ENCODE peak calls at places on chromosome 10, in six cellular contexts. R, G, H, E, P and T are unnamed samples.

GRCh38 chr10:3655528-3655927 is 129.5 kb downstream of the KLF6 start:
- DNase-seq in R (no peak), G (no peak), H (no peak), E (no peak), P (no peak), T (no peak)

GRCh38 chr10:108250954-108251620 is 1086.6 kb upstream of the SORCS1 start:
- DNase-seq in R (no peak), G (no peak), H (no peak), E (no peak), P (no peak), T (no peak)

GRCh38 chr10:131277278-131277677 is 34.2 kb downstream of the TCERG1L start:
- DNase-seq in R (no peak), G (no peak), H (no peak), E (no peak), P (no peak), T (no peak)

GRCh38 chr10:4141471-4141870 is 356.5 kb upstream of the KLF6 start:
- DNase-seq in R (no peak), G (peak), H (no peak), E (no peak), P (no peak), T (no peak)

GRCh38 chr10:8874972-8875371 is 820.5 kb downstream of the GATA3 start:
- DNase-seq in R (no peak), G (no peak), H (no peak), E (no peak), P (no peak), T (peak)

GRCh38 chr10:70763567-70763966 is 21.6 kb downstream of the TBATA start:
- DNase-seq in R (no peak), G (no peak), H (no peak), E (peak), P (no peak), T (no peak)

GRCh38 chr10:74827045-74827441 is 643 bp downstream of the KAT6B start:
- DNase-seq in R (no peak), G (no peak), H (no peak), E (no peak), P (no peak), T (no peak)

GRCh38 chr10:2962194-2962593 is 105.2 kb upstream of the PFKP start:
- DNase-seq in R (no peak), G (no peak), H (no peak), E (no peak), P (no peak), T (no peak)

GRCh38 chr10:71255817-71256660 is 43.7 kb downstream of the UNC5B start:
- DNase-seq in R (peak), G (peak), H (peak), E (peak), P (peak), T (peak)

GRCh38 chr10:89837173-89838001 is 136.0 kb downstream of the KIF20B start:
- DNase-seq in R (peak), G (no peak), H (peak), E (no peak), P (peak), T (no peak)

GRCh38 chr10:21662635-21663034 is 128.6 kb downstream of the MLLT10 start:
- DNase-seq in R (no peak), G (no peak), H (no peak), E (no peak), P (no peak), T (no peak)

GRCh38 chr10:70737250-70737649 is 47.9 kb downstream of the TBATA start:
- DNase-seq in R (peak), G (no peak), H (peak), E (no peak), P (no peak), T (no peak)

GRCh38 chr10:83978681-83979383 is 160.5 kb upstream of the GHITM start:
- DNase-seq in R (no peak), G (no peak), H (no peak), E (no peak), P (no peak), T (no peak)

GRCh38 chr10:30098624-30099023 is 39.2 kb upstream of the JCAD start:
- DNase-seq in R (no peak), G (peak), H (no peak), E (no peak), P (no peak), T (no peak)

GRCh38 chr10:123795196-123795780 is 96.3 kb downstream of the CPXM2 start:
- DNase-seq in R (no peak), G (no peak), H (no peak), E (no peak), P (no peak), T (no peak)

GRCh38 chr10:69572159-69573055 is 815 bp downstream of the NEUROG3 start:
- DNase-seq in R (no peak), G (peak), H (no peak), E (no peak), P (no peak), T (peak)

GRCh38 chr10:86956195-86956840 is 1.1 kb downstream of the MMRN2 start:
- DNase-seq in R (peak), G (no peak), H (no peak), E (peak), P (no peak), T (no peak)

GRCh38 chr10:124509836-124510535 is 48.4 kb downstream of the LHPP start:
- DNase-seq in R (no peak), G (no peak), H (no peak), E (peak), P (no peak), T (no peak)

GRCh38 chr10:92291921-92292860 is 1.2 kb downstream of the MARCHF5 start:
- DNase-seq in R (no peak), G (peak), H (peak), E (no peak), P (peak), T (peak)

GRCh38 chr10:102347236-102347828 is 48.2 kb upstream of the NFKB2 start:
- DNase-seq in R (no peak), G (peak), H (peak), E (peak), P (peak), T (peak)

GRCh38 chr10:21515581-21516269 is 9.8 kb downstream of the SKIDA1 start:
- DNase-seq in R (no peak), G (no peak), H (no peak), E (no peak), P (no peak), T (no peak)

GRCh38 chr10:117216028-117216427 is 18.7 kb downstream of the KCNK18 start:
- DNase-seq in R (no peak), G (no peak), H (no peak), E (no peak), P (no peak), T (no peak)
- H3K4me3 ChIP-seq in R (no peak), G (peak), H (no peak), E (no peak), P (no peak), T (no peak)

DNA sequence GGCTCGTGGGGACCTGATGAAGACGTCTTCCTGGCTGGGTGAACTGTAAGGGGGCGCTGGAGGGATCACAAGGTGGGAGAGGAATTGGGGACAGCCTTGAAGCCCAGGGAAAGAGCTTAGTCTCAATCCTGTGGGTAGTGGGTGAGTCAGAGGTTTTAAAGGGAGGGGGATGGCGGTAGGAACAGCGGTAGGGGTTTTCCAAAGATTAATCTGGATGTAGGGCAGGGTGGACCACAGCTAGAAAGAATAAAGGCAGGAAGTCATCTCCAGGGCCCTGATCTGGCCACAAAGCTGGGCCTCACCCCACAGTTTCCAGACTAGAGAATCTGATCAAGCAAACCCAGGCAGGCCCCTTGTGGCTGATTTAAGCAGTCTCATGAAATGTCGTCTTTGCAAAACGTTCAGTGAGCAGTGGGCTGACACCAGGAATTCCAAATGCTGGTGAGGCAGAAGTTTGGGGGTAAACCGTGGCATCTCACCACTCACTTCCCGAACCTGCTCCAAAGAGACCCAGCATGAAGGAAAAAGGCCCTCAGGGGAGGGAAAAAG is 65.3 kb downstream of the CALML3 start:
- DNase-seq in R (no peak), G (peak), H (no peak), E (peak), P (no peak), T (peak)
- H3K4me3 ChIP-seq in R (no peak), G (no peak), H (no peak), E (no peak), P (no peak), T (no peak)

GRCh38 chr10:93992400-93993030 is 1.2 kb upstream of the PLCE1 start:
- DNase-seq in R (no peak), G (peak), H (no peak), E (no peak), P (no peak), T (no peak)
- H3K4me3 ChIP-seq in R (no peak), G (no peak), H (no peak), E (no peak), P (no peak), T (no peak)

DNA sequence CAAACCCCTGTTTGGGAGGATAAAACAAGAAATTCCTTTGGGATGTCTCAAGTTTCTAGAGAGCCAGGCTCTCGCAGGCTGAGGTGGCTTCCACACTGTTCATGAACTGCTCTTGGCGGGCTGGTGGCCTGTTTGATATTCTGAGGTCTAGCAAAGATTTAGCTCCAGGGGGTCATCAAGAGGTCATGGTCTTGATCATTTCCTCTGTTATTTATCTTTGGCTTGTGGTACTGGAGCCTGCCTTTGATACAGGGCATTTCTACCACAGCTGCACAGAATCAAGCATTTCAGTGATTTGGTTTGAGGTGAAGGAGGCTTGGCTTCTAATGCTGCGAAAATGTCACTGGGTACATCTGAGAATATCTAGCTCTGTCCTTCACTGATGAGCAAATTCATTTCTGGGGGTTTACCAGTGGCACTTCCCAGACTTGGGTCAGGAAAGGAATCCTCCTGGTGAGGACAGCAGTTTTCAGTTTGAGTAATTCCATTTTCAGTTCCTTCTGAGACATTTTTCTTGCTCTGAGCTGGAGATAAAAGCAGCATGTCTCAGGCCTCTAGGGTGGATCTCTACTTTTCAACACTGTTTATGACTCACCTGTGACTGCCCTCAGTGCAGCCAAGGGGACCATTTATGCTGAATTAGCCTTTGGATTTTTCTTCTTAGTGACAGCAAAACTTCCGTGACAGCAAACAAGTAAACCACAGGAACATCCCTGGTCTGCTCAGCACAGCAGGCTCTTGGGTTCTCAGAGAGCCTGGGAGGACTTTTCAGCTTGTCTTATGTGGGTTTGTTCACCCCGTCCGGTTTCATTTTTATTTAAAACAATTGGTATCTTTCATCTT is 312.0 kb downstream of the RNLS start:
- DNase-seq in R (peak), G (peak), H (peak), E (no peak), P (no peak), T (peak)
- H3K4me3 ChIP-seq in R (no peak), G (no peak), H (no peak), E (no peak), P (no peak), T (no peak)

GRCh38 chr10:122463466-122464157 is 2.3 kb downstream of the HTRA1 start:
- DNase-seq in R (no peak), G (no peak), H (no peak), E (no peak), P (no peak), T (no peak)

GRCh38 chr10:122461729-122462532 is 578 bp downstream of the HTRA1 start:
- DNase-seq in R (no peak), G (peak), H (no peak), E (peak), P (peak), T (peak)

GRCh38 chr10:122461367-122461728 is at the start of gene HTRA1:
- DNase-seq in R (peak), G (peak), H (peak), E (peak), P (peak), T (peak)

GRCh38 chr10:122464158-122464510 is 2.8 kb downstream of the HTRA1 start:
- DNase-seq in R (no peak), G (no peak), H (no peak), E (no peak), P (no peak), T (no peak)

DNA sequence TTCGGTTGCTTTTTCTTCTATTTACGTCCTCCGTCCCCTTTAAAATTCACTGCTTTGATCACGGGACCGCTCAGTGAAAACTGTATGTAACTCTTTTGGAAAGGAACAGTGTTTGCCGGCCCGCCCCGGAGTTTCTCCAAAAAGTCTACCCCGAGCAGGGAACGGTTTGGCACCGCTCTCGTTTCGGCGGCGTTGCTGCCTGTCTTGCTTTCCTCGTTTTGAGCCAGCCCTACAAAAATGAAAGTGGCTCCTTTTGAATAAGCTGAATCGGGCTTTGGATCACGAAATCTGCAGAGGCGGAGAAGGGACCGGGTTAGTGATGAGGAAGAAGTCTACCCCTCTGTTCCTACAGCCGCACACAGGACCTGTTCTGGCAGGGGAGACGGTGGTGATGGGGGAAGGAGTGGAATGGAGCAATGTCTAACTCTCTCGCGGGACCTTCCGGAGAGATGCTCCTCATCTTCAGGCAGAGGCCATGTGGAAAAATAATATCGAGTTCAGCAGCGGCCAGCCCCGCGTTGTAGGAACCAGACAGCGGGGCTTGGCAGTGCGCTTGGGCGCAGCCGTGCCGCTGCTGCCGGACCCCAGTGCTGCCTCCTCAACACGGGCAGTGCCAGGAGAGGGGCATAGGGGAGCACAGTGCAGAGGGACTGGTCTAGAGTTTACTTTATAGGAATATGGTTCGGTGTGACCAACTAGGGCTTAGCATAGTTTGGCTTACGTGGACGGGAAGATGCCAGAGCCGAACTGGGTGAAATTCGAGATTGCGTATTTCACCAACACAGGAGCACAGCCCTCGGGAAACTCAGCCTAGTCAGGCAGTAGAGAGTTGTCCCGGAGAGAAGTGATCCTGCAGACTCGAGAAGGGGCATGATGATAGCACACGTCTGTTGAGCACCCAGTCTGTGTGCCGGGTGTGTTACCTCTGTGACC is 1.4 kb downstream of the HTRA1 start:
- DNase-seq in R (peak), G (peak), H (peak), E (peak), P (peak), T (peak)
- H3K4me3 ChIP-seq in R (peak), G (peak), H (peak), E (peak), P (peak), T (peak)

GRCh38 chr10:58341947-58342346 is 7.1 kb downstream of the UBE2D1 start:
- DNase-seq in R (no peak), G (no peak), H (no peak), E (no peak), P (no peak), T (no peak)

GRCh38 chr10:58335306-58336005 is 650 bp downstream of the UBE2D1 start:
- DNase-seq in R (peak), G (peak), H (peak), E (no peak), P (peak), T (peak)

GRCh38 chr10:58341422-58341821 is 6.6 kb downstream of the UBE2D1 start:
- DNase-seq in R (no peak), G (no peak), H (no peak), E (no peak), P (no peak), T (no peak)

GRCh38 chr10:58334817-58335305 is at the start of gene UBE2D1:
- DNase-seq in R (peak), G (peak), H (peak), E (peak), P (peak), T (peak)

DNA sequence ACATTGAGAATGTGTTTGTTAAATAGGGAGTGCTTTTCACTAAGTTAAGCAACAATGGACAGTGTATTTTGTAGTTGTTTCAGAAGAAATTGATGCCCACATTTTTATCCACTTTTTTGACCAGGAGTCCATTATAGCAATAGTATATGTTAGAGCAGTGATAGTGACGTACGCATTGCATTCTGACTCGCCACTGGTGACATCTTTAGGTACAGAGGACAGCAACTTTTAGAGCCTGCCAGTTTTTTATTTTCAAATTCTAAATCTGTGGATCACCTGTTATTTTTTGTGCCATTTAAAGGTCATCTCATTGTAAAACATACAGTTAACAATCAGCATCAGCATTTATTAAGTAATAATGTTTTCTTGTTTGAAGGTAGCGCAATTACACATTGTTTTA is 1.4 kb downstream of the UBE2D1 start:
- DNase-seq in R (no peak), G (peak), H (no peak), E (no peak), P (no peak), T (no peak)
- H3K4me3 ChIP-seq in R (peak), G (peak), H (peak), E (peak), P (no peak), T (no peak)

GRCh38 chr10:114044251-114045070 is 795 bp downstream of the ADRB1 start:
- DNase-seq in R (peak), G (no peak), H (peak), E (no peak), P (no peak), T (no peak)

GRCh38 chr10:114043532-114044250 is at the start of gene ADRB1:
- DNase-seq in R (peak), G (peak), H (peak), E (peak), P (peak), T (peak)

GRCh38 chr10:114048472-114048871 is 4.8 kb downstream of the ADRB1 start:
- DNase-seq in R (no peak), G (no peak), H (no peak), E (no peak), P (no peak), T (no peak)

GRCh38 chr10:114045071-114045737 is 1.5 kb downstream of the ADRB1 start:
- DNase-seq in R (peak), G (no peak), H (peak), E (peak), P (peak), T (peak)

DNA sequence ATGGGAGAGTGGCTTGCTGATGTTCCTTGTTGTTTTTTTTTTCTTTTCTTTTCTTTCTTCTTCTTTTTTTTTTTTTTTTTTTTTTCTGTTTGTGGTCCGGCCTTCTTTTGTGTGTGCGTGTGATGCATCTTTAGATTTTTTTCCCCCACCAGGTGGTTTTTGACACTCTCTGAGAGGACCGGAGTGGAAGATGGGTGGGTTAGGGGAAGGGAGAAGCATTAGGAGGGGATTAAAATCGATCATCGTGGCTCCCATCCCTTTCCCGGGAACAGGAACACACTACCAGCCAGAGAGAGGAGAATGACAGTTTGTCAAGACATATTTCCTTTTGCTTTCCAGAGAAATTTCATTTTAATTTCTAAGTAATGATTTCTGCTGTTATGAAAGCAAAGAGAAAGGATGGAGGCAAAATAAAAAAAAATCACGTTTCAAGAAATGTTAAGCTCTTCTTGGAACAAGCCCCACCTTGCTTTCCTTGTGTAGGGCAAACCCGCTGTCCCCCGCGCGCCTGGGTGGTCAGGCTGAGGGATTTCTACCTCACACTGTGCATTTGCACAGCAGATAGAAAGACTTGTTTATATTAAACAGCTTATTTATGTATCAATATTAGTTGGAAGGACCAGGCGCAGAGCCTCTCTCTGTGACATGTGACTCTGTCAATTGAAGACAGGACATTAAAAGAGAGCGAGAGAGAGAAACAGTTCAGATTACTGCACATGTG is 2.2 kb downstream of the ADRB1 start:
- DNase-seq in R (no peak), G (no peak), H (no peak), E (no peak), P (no peak), T (no peak)
- H3K4me3 ChIP-seq in R (peak), G (peak), H (peak), E (no peak), P (no peak), T (no peak)

GRCh38 chr10:115163129-115163528 is 70.0 kb downstream of the ATRNL1 start:
- DNase-seq in R (no peak), G (no peak), H (no peak), E (no peak), P (no peak), T (no peak)

GRCh38 chr10:115157357-115157756 is 64.2 kb downstream of the ATRNL1 start:
- DNase-seq in R (no peak), G (no peak), H (no peak), E (no peak), P (no peak), T (no peak)
- H3K4me3 ChIP-seq in R (no peak), G (no peak), H (no peak), E (no peak), P (no peak), T (no peak)